ENCODE peak calls at places on chromosomes 16 and 17, in six cellular contexts. W, C, S, Z, G and R are unnamed samples.

GRCh38 chr17:79065105-79065670 is 9.4 kb upstream of the ENGASE start:
- DNase-seq in W (peak), C (peak), S (no peak), Z (peak), G (peak), R (no peak)

GRCh38 chr17:14301761-14302401 is 1.0 kb downstream of the HS3ST3B1 start:
- DNase-seq in W (peak), C (peak), S (no peak), Z (no peak), G (no peak), R (no peak)

GRCh38 chr17:40646791-40647548 is 648 bp downstream of the SMARCE1 start:
- DNase-seq in W (peak), C (peak), S (no peak), Z (peak), G (no peak), R (no peak)

GRCh38 chr17:54426287-54426886 is 474.3 kb upstream of the TOM1L1 start:
- DNase-seq in W (peak), C (no peak), S (no peak), Z (peak), G (no peak), R (no peak)

GRCh38 chr17:76014925-76015261 is 12.2 kb downstream of the EVPL start:
- DNase-seq in W (no peak), C (no peak), S (no peak), Z (peak), G (no peak), R (no peak)

GRCh38 chr16:19168173-19169080 is at the start of gene SYT17:
- DNase-seq in W (no peak), C (no peak), S (no peak), Z (peak), G (no peak), R (no peak)

GRCh38 chr16:90077240-90077756 is at the start of gene PRDM7:
- DNase-seq in W (peak), C (peak), S (peak), Z (peak), G (peak), R (peak)

GRCh38 chr17:62712011-62712615 is 84.6 kb downstream of the MRC2 start:
- DNase-seq in W (no peak), C (no peak), S (no peak), Z (no peak), G (peak), R (no peak)

GRCh38 chr17:59846391-59847165 is 46.2 kb downstream of the TUBD1 start:
- DNase-seq in W (peak), C (peak), S (no peak), Z (no peak), G (peak), R (no peak)

GRCh38 chr17:18278867-18279266 is 18.4 kb downstream of the MIEF2 start:
- DNase-seq in W (peak), C (no peak), S (no peak), Z (no peak), G (no peak), R (no peak)

GRCh38 chr16:2388875-2389433 is 40.3 kb upstream of the CCNF start:
- DNase-seq in W (peak), C (peak), S (no peak), Z (no peak), G (no peak), R (no peak)

GRCh38 chr16:84922351-84923135 is 88.8 kb downstream of the ZDHHC7 start:
- DNase-seq in W (peak), C (peak), S (no peak), Z (peak), G (peak), R (no peak)

GRCh38 chr17:48961516-48962233 is 6.7 kb downstream of the GIP start:
- DNase-seq in W (peak), C (peak), S (no peak), Z (no peak), G (no peak), R (no peak)

GRCh38 chr16:89038811-89039735 is 54.6 kb upstream of the ACSF3 start:
- DNase-seq in W (no peak), C (no peak), S (no peak), Z (peak), G (no peak), R (no peak)

GRCh38 chr17:76726231-76726765 is at the start of gene JMJD6:
- DNase-seq in W (peak), C (peak), S (peak), Z (peak), G (peak), R (peak)

GRCh38 chr17:49361129-49361901 is 735 bp downstream of the ZNF652 start:
- DNase-seq in W (peak), C (peak), S (no peak), Z (peak), G (peak), R (no peak)

GRCh38 chr17:83142619-83143018 is 63.2 kb downstream of the METRNL start:
- DNase-seq in W (no peak), C (no peak), S (no peak), Z (no peak), G (peak), R (no peak)

GRCh38 chr16:84692451-84692850 is 7.3 kb upstream of the USP10 start:
- DNase-seq in W (peak), C (peak), S (no peak), Z (no peak), G (no peak), R (no peak)

GRCh38 chr16:10541396-10541795 is 39.0 kb downstream of the EMP2 start:
- DNase-seq in W (no peak), C (no peak), S (no peak), Z (no peak), G (peak), R (no peak)

GRCh38 chr16:85426806-85427205 is 186.3 kb upstream of the GSE1 start:
- DNase-seq in W (no peak), C (no peak), S (no peak), Z (no peak), G (no peak), R (no peak)

GRCh38 chr17:75238684-75239191 is 22.7 kb downstream of the GGA3 start:
- DNase-seq in W (peak), C (peak), S (no peak), Z (peak), G (no peak), R (no peak)

GRCh38 chr17:78375401-78376079 is 2.9 kb upstream of the PGS1 start:
- DNase-seq in W (peak), C (peak), S (no peak), Z (no peak), G (peak), R (no peak)

GRCh38 chr17:81666092-81666341 is 388 bp downstream of the OXLD1 start:
- DNase-seq in W (peak), C (no peak), S (no peak), Z (no peak), G (no peak), R (no peak)

GRCh38 chr17:1058423-1059130 is 61.6 kb downstream of the TIMM22 start:
- DNase-seq in W (peak), C (peak), S (no peak), Z (peak), G (no peak), R (no peak)

GRCh38 chr16:78383118-78383517 is 283.7 kb downstream of the WWOX start:
- DNase-seq in W (no peak), C (no peak), S (no peak), Z (no peak), G (no peak), R (no peak)

GRCh38 chr17:79974786-79975497 is 60.7 kb downstream of the TBC1D16 start:
- DNase-seq in W (no peak), C (no peak), S (no peak), Z (no peak), G (peak), R (no peak)

GRCh38 chr17:40901981-40902862 is 17.2 kb upstream of the KRT20 start:
- DNase-seq in W (peak), C (no peak), S (no peak), Z (no peak), G (no peak), R (no peak)

GRCh38 chr17:46764709-46765401 is 53.6 kb downstream of the WNT3 start:
- DNase-seq in W (peak), C (peak), S (peak), Z (peak), G (no peak), R (peak)

GRCh38 chr17:77186141-77186604 is 45.4 kb downstream of the SEC14L1 start:
- DNase-seq in W (no peak), C (no peak), S (no peak), Z (no peak), G (no peak), R (no peak)

GRCh38 chr17:3043737-3044365 is 19.6 kb downstream of the OR1D5 start:
- DNase-seq in W (no peak), C (no peak), S (no peak), Z (peak), G (no peak), R (no peak)
- TF ChIP-seq CTCF in W (peak), C (peak), S (no peak), Z (peak), G (no peak), R (peak)

GRCh38 chr17:50635720-50636144 is 1.1 kb downstream of the ABCC3 start:
- DNase-seq in W (no peak), C (no peak), S (no peak), Z (no peak), G (no peak), R (no peak)
- H3K4me3 ChIP-seq in W (peak), C (no peak), S (peak), Z (no peak), G (no peak), R (no peak)

DNA sequence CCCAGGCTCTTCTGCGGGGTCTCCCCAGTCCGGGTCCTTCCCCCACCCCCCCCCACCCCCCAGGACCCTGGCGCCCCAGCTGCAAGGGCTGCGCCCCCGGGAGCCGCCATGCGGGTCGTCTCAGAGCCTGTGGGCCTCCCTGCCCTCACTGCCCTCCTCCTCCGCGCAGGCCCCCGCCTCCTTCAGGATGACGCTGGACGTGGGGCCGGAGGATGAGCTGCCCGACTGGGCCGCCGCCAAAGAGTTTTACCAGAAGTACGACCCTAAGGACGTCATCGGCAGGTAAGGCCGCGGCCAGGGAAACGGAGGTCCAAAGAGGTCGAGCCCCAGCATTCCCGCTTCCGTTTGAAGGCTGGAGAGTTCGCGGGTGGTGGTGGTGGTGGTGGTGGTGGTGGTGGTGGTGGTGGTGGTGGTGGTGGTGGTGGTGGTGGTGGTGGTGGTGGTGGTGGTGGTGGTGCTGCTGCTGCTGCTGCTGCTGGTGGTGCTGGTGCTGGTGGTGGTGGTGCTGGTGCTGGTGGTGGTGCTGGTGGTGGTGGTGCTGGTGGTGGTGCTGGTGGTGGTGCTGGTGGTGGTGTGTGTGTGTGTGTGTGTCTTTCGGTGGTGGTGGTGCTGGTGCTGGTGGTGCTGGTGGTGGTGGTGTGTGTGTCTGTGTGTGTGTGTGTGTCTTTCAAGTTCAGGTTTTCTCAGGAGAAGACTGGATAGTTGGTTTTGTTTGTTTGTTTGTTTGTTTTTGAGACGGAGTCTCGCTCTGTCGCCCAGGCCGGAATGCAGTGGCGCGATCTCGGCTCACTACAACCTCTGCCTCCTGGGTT is 615 bp downstream of the PHKG2 start:
- DNase-seq in W (peak), C (peak), S (no peak), Z (peak), G (peak), R (no peak)
- TF ChIP-seq CTCF in W (no peak), C (no peak), S (no peak), Z (no peak), G (no peak), R (no peak)

GRCh38 chr16:81600275-81600674 is 155.7 kb downstream of the CMIP start:
- DNase-seq in W (peak), C (peak), S (no peak), Z (peak), G (no peak), R (no peak)
- H3K4me3 ChIP-seq in W (no peak), C (no peak), S (no peak), Z (no peak), G (no peak), R (no peak)

GRCh38 chr17:33653389-33653788 is 360.3 kb upstream of the ASIC2 start:
- DNase-seq in W (peak), C (peak), S (no peak), Z (no peak), G (no peak), R (no peak)

GRCh38 chr17:33647976-33648375 is 354.9 kb upstream of the ASIC2 start:
- DNase-seq in W (peak), C (no peak), S (no peak), Z (no peak), G (no peak), R (no peak)

GRCh38 chr17:33657181-33657580 is 364.1 kb upstream of the ASIC2 start:
- DNase-seq in W (no peak), C (no peak), S (no peak), Z (no peak), G (no peak), R (no peak)

DNA sequence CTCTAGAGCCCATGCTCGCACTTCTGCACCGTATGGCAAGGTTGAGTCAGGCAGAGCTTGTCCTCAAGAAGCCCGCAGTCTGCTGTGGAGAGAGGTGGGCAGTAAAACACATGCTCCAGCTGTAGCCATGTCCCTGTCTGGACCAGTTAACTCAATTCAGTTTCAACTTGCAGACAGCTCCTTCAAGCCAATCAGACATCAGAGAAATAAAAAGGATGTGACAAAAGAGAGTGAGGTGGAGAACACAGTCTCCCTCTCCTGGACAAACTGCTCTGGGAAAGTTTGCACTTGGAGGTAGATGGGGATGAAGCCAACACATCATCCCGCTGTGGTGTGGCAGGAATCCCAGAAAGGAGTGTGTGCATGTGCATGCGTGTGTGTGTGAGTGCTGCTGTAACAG is 358.5 kb upstream of the ASIC2 start:
- DNase-seq in W (peak), C (no peak), S (no peak), Z (no peak), G (no peak), R (no peak)
- TF ChIP-seq CTCF in W (peak), C (no peak), S (no peak), Z (peak), G (no peak), R (no peak)

DNA sequence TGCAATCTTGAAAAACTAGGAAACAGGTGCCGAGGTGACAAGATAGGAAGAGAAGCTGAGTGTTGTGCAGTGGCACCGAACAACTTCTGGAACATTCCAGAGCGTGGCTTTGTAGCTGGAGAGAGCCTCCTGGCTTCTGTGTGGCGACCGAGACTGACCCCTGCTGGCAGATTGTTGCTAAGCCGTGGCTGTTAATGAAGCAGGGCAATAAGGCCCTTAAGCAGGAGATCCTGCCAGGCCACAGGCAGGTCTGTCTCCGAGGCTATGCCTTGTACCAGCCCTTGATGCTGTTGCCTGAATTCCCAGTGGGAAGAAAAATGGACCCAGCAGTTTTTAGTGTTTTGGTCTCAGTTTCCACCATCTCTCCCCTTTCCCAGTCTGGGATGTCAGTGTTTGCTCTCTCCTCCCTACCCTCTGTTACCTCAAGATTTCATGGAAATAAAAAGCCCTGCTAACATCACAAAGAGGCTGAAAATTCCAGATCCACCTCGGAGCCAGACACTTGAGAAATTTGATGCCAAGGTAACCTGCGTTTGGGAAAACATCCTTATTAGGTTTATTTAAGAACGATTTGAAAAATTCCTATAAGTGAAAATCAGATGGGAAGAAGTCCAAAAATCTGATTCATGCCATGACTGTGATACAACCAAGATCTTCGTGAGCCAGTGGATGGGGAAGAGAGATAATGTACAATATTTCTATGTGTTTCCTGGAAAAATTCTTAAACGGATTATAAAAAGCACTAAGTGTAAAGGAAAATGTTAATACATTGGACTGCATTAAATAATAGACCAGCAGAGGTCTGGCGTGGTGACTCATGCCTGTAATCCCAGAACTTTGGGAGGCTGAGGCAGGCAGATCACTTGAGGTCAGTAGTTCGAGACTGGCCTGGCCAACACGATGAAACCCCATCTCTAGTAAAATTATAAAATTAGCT is 265.1 kb downstream of the PRKCA start:
- DNase-seq in W (peak), C (peak), S (peak), Z (peak), G (peak), R (peak)
- H3K4me3 ChIP-seq in W (no peak), C (no peak), S (no peak), Z (no peak), G (no peak), R (no peak)

GRCh38 chr16:69793521-69793920 is 31.4 kb downstream of the WWP2 start:
- DNase-seq in W (no peak), C (no peak), S (no peak), Z (no peak), G (no peak), R (no peak)

GRCh38 chr16:69796285-69797118 is 34.4 kb downstream of the WWP2 start:
- DNase-seq in W (peak), C (peak), S (no peak), Z (peak), G (peak), R (peak)

GRCh38 chr16:69799601-69800000 is 37.5 kb downstream of the WWP2 start:
- DNase-seq in W (no peak), C (no peak), S (no peak), Z (no peak), G (no peak), R (no peak)

GRCh38 chr16:69804283-69804682 is 42.2 kb downstream of the WWP2 start:
- DNase-seq in W (no peak), C (no peak), S (no peak), Z (no peak), G (no peak), R (no peak)

GRCh38 chr16:69798466-69798865 is 36.3 kb downstream of the WWP2 start:
- DNase-seq in W (peak), C (no peak), S (no peak), Z (peak), G (no peak), R (no peak)
- TF ChIP-seq CTCF in W (peak), C (peak), S (peak), Z (peak), G (no peak), R (peak)